ENCODE peak calls at places on chromosome 6, in four cellular contexts. One of them, this sample, is unnamed.

GRCh38 chr6:41963371-41963770 is 21.8 kb upstream of the CCND3 start:
- DNase-seq in neural crest cell: no peak
- DNase-seq in spleen: no peak
- DNase-seq in Peyer's patch: no peak
- DNase-seq in this sample: no peak

GRCh38 chr6:155014715-155015300 is 19.7 kb downstream of the TIAM2 start:
- DNase-seq in neural crest cell: no peak
- DNase-seq in Peyer's patch: no peak
- DNase-seq in spleen: no peak
- DNase-seq in this sample: no peak

GRCh38 chr6:92297101-92297500 is 1122.3 kb downstream of the EPHA7 start:
- DNase-seq in neural crest cell: no peak
- DNase-seq in Peyer's patch: no peak
- DNase-seq in spleen: no peak
- DNase-seq in this sample: no peak

GRCh38 chr6:75893058-75893775 is 144.2 kb downstream of the MYO6 start:
- DNase-seq in neural crest cell: no peak
- DNase-seq in Peyer's patch: no peak
- DNase-seq in spleen: no peak
- DNase-seq in this sample: no peak

GRCh38 chr6:711925-712324 is 19.0 kb upstream of the EXOC2 start:
- DNase-seq in neural crest cell: no peak
- DNase-seq in Peyer's patch: no peak
- DNase-seq in spleen: no peak
- DNase-seq in this sample: no peak

GRCh38 chr6:26286168-26286854 is 78.7 kb upstream of the BTN3A2 start:
- DNase-seq in neural crest cell: peak; percentile 66
- DNase-seq in Peyer's patch: peak; percentile 75
- DNase-seq in spleen: peak; percentile 83
- DNase-seq in this sample: peak; percentile 54

GRCh38 chr6:137817219-137817618 is 49.8 kb upstream of the TNFAIP3 start:
- DNase-seq in neural crest cell: no peak
- DNase-seq in Peyer's patch: no peak
- DNase-seq in spleen: no peak
- DNase-seq in this sample: no peak

GRCh38 chr6:53979468-53980067 is 131.7 kb upstream of the MLIP start:
- DNase-seq in spleen: no peak
- DNase-seq in neural crest cell: peak; percentile 24
- DNase-seq in Peyer's patch: no peak
- DNase-seq in this sample: no peak

GRCh38 chr6:145844933-145845531 is 30.4 kb upstream of the FBXO30 start:
- DNase-seq in neural crest cell: no peak
- DNase-seq in spleen: no peak
- DNase-seq in Peyer's patch: no peak
- DNase-seq in this sample: no peak

GRCh38 chr6:25754508-25754907 is at the start of gene SLC17A4:
- DNase-seq in neural crest cell: no peak
- DNase-seq in Peyer's patch: no peak
- DNase-seq in spleen: no peak
- DNase-seq in this sample: no peak

GRCh38 chr6:44396968-44397367 is 9.5 kb downstream of the CDC5L start:
- DNase-seq in neural crest cell: no peak
- DNase-seq in spleen: no peak
- DNase-seq in Peyer's patch: no peak
- DNase-seq in this sample: no peak

GRCh38 chr6:108874470-108875160 is 26.4 kb downstream of the ARMC2 start:
- DNase-seq in spleen: no peak
- DNase-seq in neural crest cell: no peak
- DNase-seq in Peyer's patch: peak; percentile 46
- DNase-seq in this sample: peak; percentile 69

GRCh38 chr6:121319112-121319553 is 15.1 kb downstream of the TBC1D32 start:
- DNase-seq in neural crest cell: no peak
- DNase-seq in spleen: no peak
- DNase-seq in Peyer's patch: no peak
- DNase-seq in this sample: no peak

GRCh38 chr6:42393339-42393738 is 58.4 kb downstream of the TRERF1 start:
- DNase-seq in neural crest cell: no peak
- DNase-seq in Peyer's patch: no peak
- DNase-seq in spleen: no peak
- DNase-seq in this sample: no peak

GRCh38 chr6:64330694-64331309 is 695.2 kb downstream of the PHF3 start:
- DNase-seq in spleen: no peak
- DNase-seq in Peyer's patch: no peak
- DNase-seq in neural crest cell: peak; percentile 78
- DNase-seq in this sample: no peak

GRCh38 chr6:45031601-45032000 is 296.5 kb upstream of the RUNX2 start:
- DNase-seq in spleen: no peak
- DNase-seq in Peyer's patch: no peak
- DNase-seq in neural crest cell: no peak
- DNase-seq in this sample: peak; percentile 66

GRCh38 chr6:113148576-113148975 is 708.6 kb upstream of the MARCKS start:
- DNase-seq in Peyer's patch: no peak
- DNase-seq in spleen: no peak
- DNase-seq in neural crest cell: no peak
- DNase-seq in this sample: no peak

GRCh38 chr6:89862698-89863097 is 31.6 kb upstream of the GJA10 start:
- DNase-seq in neural crest cell: no peak
- DNase-seq in Peyer's patch: no peak
- DNase-seq in spleen: no peak
- DNase-seq in this sample: no peak

GRCh38 chr6:140208286-140208685 is 833.8 kb upstream of the CITED2 start:
- DNase-seq in Peyer's patch: no peak
- DNase-seq in neural crest cell: no peak
- DNase-seq in spleen: no peak
- DNase-seq in this sample: no peak

GRCh38 chr6:160730911-160731310 is 28.9 kb downstream of the PLG start:
- DNase-seq in spleen: no peak
- DNase-seq in neural crest cell: peak; percentile 11
- DNase-seq in Peyer's patch: no peak
- DNase-seq in this sample: no peak
- TF ChIP-seq CTCF in spleen: no peak
- TF ChIP-seq CTCF in neural crest cell: peak; percentile 54
- TF ChIP-seq CTCF in Peyer's patch: no peak
- TF ChIP-seq CTCF in this sample: no peak

GRCh38 chr6:27871919-27872633 is 40.1 kb downstream of the OR2B2 start:
- DNase-seq in spleen: peak; percentile 94
- DNase-seq in neural crest cell: peak; percentile 64
- DNase-seq in Peyer's patch: peak; percentile 87
- DNase-seq in this sample: peak; percentile 87
- TF ChIP-seq CTCF in spleen: peak; percentile 19
- TF ChIP-seq CTCF in neural crest cell: no peak
- TF ChIP-seq CTCF in Peyer's patch: peak; percentile 30
- TF ChIP-seq CTCF in this sample: peak; percentile 36

GRCh38 chr6:8219352-8219943 is 117.1 kb upstream of the EEF1E1 start:
- DNase-seq in Peyer's patch: no peak
- DNase-seq in spleen: no peak
- DNase-seq in neural crest cell: peak; percentile 63
- DNase-seq in this sample: no peak
- TF ChIP-seq CTCF in Peyer's patch: peak; percentile 78
- TF ChIP-seq CTCF in spleen: peak; percentile 81
- TF ChIP-seq CTCF in neural crest cell: peak; percentile 86
- TF ChIP-seq CTCF in this sample: peak; percentile 77

DNA sequence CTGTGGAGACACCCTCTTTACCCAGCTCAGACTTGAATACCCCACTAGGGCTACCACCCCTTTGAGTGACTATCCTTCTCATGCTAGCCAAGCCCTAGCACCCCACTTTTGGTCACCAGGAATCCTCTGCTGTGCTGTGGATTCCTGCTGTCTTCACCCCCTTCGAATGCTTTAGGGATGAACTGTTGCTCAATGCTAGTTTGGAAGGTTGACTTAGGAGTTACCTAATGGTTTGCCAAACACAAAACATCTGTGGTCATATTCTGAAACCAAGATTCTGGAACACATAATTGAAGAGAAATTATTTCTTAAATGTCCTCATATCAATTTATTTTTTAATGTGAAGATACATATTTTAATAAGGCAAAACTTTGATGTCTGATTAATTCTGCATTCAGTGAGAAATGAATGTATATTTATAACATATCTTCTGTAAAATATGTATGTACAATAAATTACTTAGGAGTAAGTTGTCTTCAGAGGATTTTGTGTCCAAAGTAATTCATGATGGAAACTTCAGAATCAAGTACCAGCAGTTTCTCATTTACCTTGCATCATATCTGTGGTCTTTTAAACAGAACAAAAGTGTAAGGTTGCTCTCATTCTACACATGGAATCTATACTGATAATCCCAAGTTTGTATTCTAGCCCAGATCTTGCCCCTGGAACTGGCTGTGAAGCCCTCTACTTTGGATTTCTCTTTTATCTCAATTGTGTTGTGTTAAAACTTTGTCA is 46.9 kb downstream of the TMEM200A start:
- DNase-seq in Peyer's patch: no peak
- DNase-seq in spleen: no peak
- DNase-seq in neural crest cell: no peak
- DNase-seq in this sample: no peak
- TF ChIP-seq CTCF in Peyer's patch: no peak
- TF ChIP-seq CTCF in spleen: no peak
- TF ChIP-seq CTCF in neural crest cell: no peak
- TF ChIP-seq CTCF in this sample: no peak

GRCh38 chr6:71855406-71855805 is 30.9 kb upstream of the RIMS1 start:
- DNase-seq in spleen: no peak
- DNase-seq in Peyer's patch: no peak
- DNase-seq in neural crest cell: no peak
- DNase-seq in this sample: no peak
- TF ChIP-seq CTCF in spleen: no peak
- TF ChIP-seq CTCF in Peyer's patch: no peak
- TF ChIP-seq CTCF in neural crest cell: no peak
- TF ChIP-seq CTCF in this sample: no peak

GRCh38 chr6:40022867-40023266 is 88.6 kb upstream of the MOCS1 start:
- DNase-seq in Peyer's patch: no peak
- DNase-seq in spleen: no peak
- DNase-seq in neural crest cell: no peak
- DNase-seq in this sample: no peak
- TF ChIP-seq CTCF in Peyer's patch: no peak
- TF ChIP-seq CTCF in spleen: no peak
- TF ChIP-seq CTCF in neural crest cell: no peak
- TF ChIP-seq CTCF in this sample: no peak

GRCh38 chr6:135731116-135731515 is 120.4 kb upstream of the PDE7B start:
- DNase-seq in spleen: no peak
- DNase-seq in neural crest cell: no peak
- DNase-seq in Peyer's patch: no peak
- DNase-seq in this sample: no peak
- TF ChIP-seq CTCF in spleen: no peak
- TF ChIP-seq CTCF in neural crest cell: no peak
- TF ChIP-seq CTCF in Peyer's patch: no peak
- TF ChIP-seq CTCF in this sample: no peak

GRCh38 chr6:56841751-56842150 is 113.2 kb upstream of the BEND6 start:
- DNase-seq in neural crest cell: no peak
- DNase-seq in Peyer's patch: no peak
- DNase-seq in spleen: no peak
- DNase-seq in this sample: no peak

GRCh38 chr6:56842602-56843475 is 112.1 kb upstream of the BEND6 start:
- DNase-seq in Peyer's patch: no peak
- DNase-seq in neural crest cell: peak; percentile 52
- DNase-seq in spleen: peak; percentile 79
- DNase-seq in this sample: peak; percentile 54

GRCh38 chr6:56841372-56841749 is 113.5 kb upstream of the BEND6 start:
- DNase-seq in neural crest cell: no peak
- DNase-seq in spleen: no peak
- DNase-seq in Peyer's patch: no peak
- DNase-seq in this sample: no peak

GRCh38 chr6:56845027-56845426 is 109.9 kb upstream of the BEND6 start:
- DNase-seq in spleen: no peak
- DNase-seq in Peyer's patch: no peak
- DNase-seq in neural crest cell: no peak
- DNase-seq in this sample: no peak

DNA sequence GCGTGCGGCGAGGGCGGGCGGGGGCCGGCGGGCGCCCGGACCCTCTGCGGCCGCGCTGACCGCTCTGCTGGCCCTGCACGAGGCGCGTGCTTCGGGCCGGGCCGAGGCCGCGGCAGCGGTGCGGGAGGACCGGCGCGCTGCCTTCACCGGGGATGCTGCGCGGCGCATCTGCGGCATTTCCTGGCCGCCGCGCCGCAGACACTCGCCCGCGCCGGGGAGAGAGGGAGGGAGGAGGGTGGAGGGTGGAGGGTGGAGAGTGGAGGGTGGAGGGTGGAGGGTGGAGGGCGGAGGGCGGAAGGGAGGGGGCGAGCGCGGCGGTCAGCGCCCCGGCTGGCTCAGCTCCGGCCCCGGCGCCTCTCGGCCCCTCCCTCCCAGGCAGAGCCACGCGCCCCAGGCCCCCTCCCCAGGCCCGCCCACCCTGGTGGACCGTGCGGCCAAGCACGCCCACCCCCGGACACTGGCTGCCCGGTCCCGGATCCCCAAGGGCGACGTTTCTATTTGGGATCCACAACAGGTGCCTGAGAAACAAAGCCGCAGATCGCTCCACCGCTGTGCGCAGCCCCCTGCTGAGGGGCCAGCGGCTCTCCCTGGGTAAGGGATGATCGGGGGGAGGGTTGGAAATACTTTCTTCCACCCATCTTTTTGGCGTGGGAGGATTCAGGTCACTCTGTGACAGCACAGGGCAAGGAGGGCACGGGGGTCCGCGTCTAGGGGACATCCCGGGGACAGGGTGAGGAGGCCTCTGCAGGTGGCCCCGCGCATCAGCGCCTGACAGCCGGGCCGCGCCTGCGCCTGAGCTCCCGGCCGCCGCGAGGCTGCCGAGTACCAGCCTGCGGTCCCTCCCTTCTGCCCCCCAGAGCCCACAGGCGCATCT is 111.2 kb upstream of the BEND6 start:
- DNase-seq in neural crest cell: peak; percentile 73
- DNase-seq in Peyer's patch: peak; percentile 23
- DNase-seq in spleen: peak; percentile 87
- DNase-seq in this sample: no peak
- TF ChIP-seq CTCF in neural crest cell: peak; percentile 70
- TF ChIP-seq CTCF in Peyer's patch: peak; percentile 26
- TF ChIP-seq CTCF in spleen: peak; percentile 66
- TF ChIP-seq CTCF in this sample: peak; percentile 43

GRCh38 chr6:23414204-23414501 is 711.9 kb upstream of the NRSN1 start:
- DNase-seq in neural crest cell: no peak
- DNase-seq in spleen: no peak
- DNase-seq in Peyer's patch: no peak
- DNase-seq in this sample: no peak
- TF ChIP-seq CTCF in neural crest cell: peak; percentile 44
- TF ChIP-seq CTCF in spleen: no peak
- TF ChIP-seq CTCF in Peyer's patch: no peak
- TF ChIP-seq CTCF in this sample: no peak

This sample was measured in CD14-positive monocyte.